ENCODE peak calls at places on chromosome 13, in ten cellular contexts. T is tibial nerve, X is neuronal stem cell, S is Peyer's patch, F is upper lobe of left lung, K is IMR-90, P is heart right ventricle, I is colonic mucosa, Z is cardiac muscle cell, O is fibroblast of lung. Q is an unnamed sample.

GRCh38 chr13:47858042-47858677 is 142.9 kb downstream of the SUCLA2 start:
- DNase-seq in T (no peak), X (no peak), S (no peak), F (no peak), K (no peak), P (no peak), I (no peak), Z (no peak), O (no peak), Q (no peak)

GRCh38 chr13:39052944-39053343 is 14.7 kb downstream of the NHLRC3 start:
- DNase-seq in T (no peak), X (no peak), S (no peak), F (no peak), K (no peak), P (no peak), I (no peak), Z (no peak), O (no peak), Q (no peak)

GRCh38 chr13:96809366-96810096 is 184.7 kb downstream of the OXGR1 start:
- DNase-seq in T (no peak), X (no peak), S (no peak), F (no peak), K (no peak), P (peak; percentile 17), I (no peak), Z (peak; percentile 22), O (no peak), Q (no peak)

GRCh38 chr13:22422712-22423111 is 751.8 kb downstream of the FGF9 start:
- DNase-seq in T (no peak), X (no peak), S (no peak), F (no peak), K (no peak), P (no peak), I (no peak), Z (no peak), O (no peak), Q (no peak)

GRCh38 chr13:84096221-84096620 is 213.9 kb upstream of the SLITRK1 start:
- DNase-seq in T (no peak), X (no peak), S (no peak), F (no peak), K (peak; percentile 1), P (no peak), I (no peak), Z (no peak), O (peak; percentile 39), Q (no peak)

GRCh38 chr13:109719962-109720646 is 66.3 kb downstream of the IRS2 start:
- DNase-seq in T (no peak), X (no peak), S (no peak), F (no peak), K (no peak), P (no peak), I (no peak), Z (no peak), O (no peak), Q (no peak)

GRCh38 chr13:47334173-47334572 is 437.3 kb upstream of the HTR2A start:
- DNase-seq in T (no peak), X (no peak), S (no peak), F (no peak), K (peak; percentile 93), P (no peak), I (no peak), Z (no peak), O (peak; percentile 91), Q (no peak)

GRCh38 chr13:29752175-29752574 is 98.2 kb downstream of the UBL3 start:
- DNase-seq in T (no peak), X (no peak), S (no peak), F (no peak), K (no peak), P (no peak), I (no peak), Z (no peak), O (no peak), Q (no peak)

GRCh38 chr13:111638233-111638632 is 317.8 kb downstream of the TEX29 start:
- DNase-seq in T (no peak), X (no peak), S (no peak), F (no peak), K (no peak), P (no peak), I (no peak), Z (no peak), O (no peak), Q (no peak)

GRCh38 chr13:111637365-111637764 is 316.9 kb downstream of the TEX29 start:
- DNase-seq in T (no peak), X (no peak), S (no peak), F (no peak), K (no peak), P (no peak), I (no peak), Z (no peak), O (no peak), Q (no peak)

GRCh38 chr13:111634410-111634809 is 314.0 kb downstream of the TEX29 start:
- DNase-seq in T (no peak), X (no peak), S (no peak), F (no peak), K (no peak), P (no peak), I (no peak), Z (no peak), O (no peak), Q (no peak)

GRCh38 chr13:111636271-111636670 is 315.8 kb downstream of the TEX29 start:
- DNase-seq in T (no peak), X (no peak), S (no peak), F (no peak), K (no peak), P (no peak), I (no peak), Z (no peak), O (no peak), Q (no peak)

DNA sequence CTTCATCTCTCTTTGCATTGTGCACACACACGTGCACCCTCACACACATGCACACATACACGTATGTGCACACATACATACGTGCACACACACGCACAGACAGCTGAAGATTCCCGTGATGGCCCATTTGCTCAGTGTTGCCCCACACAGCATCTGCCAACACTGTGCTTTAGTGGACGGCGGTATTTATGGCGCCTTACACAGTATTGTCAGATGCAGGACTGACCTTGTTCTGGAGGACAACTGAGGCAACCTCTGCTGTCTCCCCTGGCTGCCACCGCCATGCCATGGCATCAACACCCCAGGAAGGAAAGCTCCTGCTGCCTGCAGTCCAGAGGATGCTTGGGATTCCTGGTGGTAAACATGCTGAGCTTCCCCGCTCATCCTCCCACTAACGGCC is 316.4 kb downstream of the TEX29 start:
- DNase-seq in T (no peak), X (no peak), S (no peak), F (no peak), K (no peak), P (no peak), I (no peak), Z (no peak), O (no peak), Q (no peak)
- H3K9me3 ChIP-seq in T (no peaks in the 10 kb centered on the region), X (peaks cover 8% of the 10 kb centered on the region), S (no peaks in the 10 kb centered on the region), F (no peaks in the 10 kb centered on the region), K (peaks cover 37% of the 10 kb centered on the region), P (no peaks in the 10 kb centered on the region), I (no peaks in the 10 kb centered on the region), Z (no peaks in the 10 kb centered on the region), O (no peaks in the 10 kb centered on the region), Q (no peaks in the 10 kb centered on the region)

GRCh38 chr13:49435992-49436391 is 7.9 kb downstream of the CAB39L start:
- DNase-seq in T (no peak), X (no peak), S (no peak), F (no peak), K (peak; percentile 44), P (no peak), I (no peak), Z (no peak), O (peak; percentile 18), Q (no peak)
- H3K27ac ChIP-seq in T (peak overlapping the region; percentile 30), X (no peak overlapping the region), S (no peak overlapping the region), F (no peak overlapping the region), K (peak overlapping the region; percentile 21), P (no peak overlapping the region), I (no peak overlapping the region), Z (no peak overlapping the region), O (no peak overlapping the region), Q (no peak overlapping the region)

GRCh38 chr13:35966024-35966423 is 165.2 kb downstream of the DCLK1 start:
- DNase-seq in T (no peak), X (no peak), S (no peak), F (no peak), K (no peak), P (no peak), I (no peak), Z (no peak), O (no peak), Q (no peak)

GRCh38 chr13:35964764-35965163 is 166.4 kb downstream of the DCLK1 start:
- DNase-seq in T (no peak), X (no peak), S (no peak), F (no peak), K (peak; percentile 68), P (no peak), I (no peak), Z (no peak), O (no peak), Q (no peak)

GRCh38 chr13:35965226-35965927 is 165.8 kb downstream of the DCLK1 start:
- DNase-seq in T (no peak), X (no peak), S (no peak), F (no peak), K (no peak), P (no peak), I (no peak), Z (no peak), O (no peak), Q (no peak)

GRCh38 chr13:35961461-35962220 is 169.5 kb downstream of the DCLK1 start:
- DNase-seq in T (no peak), X (no peak), S (no peak), F (no peak), K (peak; percentile 13), P (no peak), I (no peak), Z (no peak), O (no peak), Q (no peak)

DNA sequence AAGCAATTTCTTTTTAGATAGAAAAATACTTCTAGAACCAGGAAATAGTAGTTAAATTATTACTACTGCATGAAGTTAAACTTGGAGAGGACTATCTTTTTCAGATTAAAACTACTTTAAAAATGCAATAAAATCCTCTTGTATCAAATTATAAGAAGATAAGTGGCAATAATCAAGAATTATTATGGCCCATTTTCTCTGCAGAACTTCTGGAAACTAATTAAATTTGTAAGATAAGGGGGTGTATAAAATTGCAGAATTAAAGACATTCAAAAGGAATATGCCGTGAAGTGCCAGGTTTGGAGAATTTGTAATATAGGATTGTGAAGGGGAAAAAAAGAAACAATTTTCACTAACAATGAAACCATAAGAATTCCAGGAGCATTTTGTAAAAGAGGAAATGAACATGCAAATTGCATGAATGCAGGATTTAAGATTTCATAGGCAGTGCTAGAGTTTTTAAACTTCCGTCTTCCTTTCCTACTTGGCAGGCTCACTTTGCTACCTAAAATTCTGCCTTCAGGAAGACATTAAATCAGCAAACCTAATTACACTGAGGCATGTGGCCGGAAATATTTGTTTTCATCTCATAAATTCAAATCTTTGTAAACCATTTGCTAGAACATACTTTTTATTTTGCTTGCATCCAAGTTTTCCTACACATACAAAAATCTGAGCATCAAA is 167.1 kb downstream of the DCLK1 start:
- DNase-seq in T (no peak), X (no peak), S (no peak), F (no peak), K (no peak), P (no peak), I (no peak), Z (no peak), O (no peak), Q (no peak)
- H3K9me3 ChIP-seq in T (no peaks in the 10 kb centered on the region), X (peaks cover 6% of the 10 kb centered on the region), S (no peaks in the 10 kb centered on the region), F (no peaks in the 10 kb centered on the region), K (no peaks in the 10 kb centered on the region), P (peaks cover under 1% of the 10 kb centered on the region), I (no peaks in the 10 kb centered on the region), Z (no peaks in the 10 kb centered on the region), O (no peaks in the 10 kb centered on the region), Q (no peaks in the 10 kb centered on the region)

DNA sequence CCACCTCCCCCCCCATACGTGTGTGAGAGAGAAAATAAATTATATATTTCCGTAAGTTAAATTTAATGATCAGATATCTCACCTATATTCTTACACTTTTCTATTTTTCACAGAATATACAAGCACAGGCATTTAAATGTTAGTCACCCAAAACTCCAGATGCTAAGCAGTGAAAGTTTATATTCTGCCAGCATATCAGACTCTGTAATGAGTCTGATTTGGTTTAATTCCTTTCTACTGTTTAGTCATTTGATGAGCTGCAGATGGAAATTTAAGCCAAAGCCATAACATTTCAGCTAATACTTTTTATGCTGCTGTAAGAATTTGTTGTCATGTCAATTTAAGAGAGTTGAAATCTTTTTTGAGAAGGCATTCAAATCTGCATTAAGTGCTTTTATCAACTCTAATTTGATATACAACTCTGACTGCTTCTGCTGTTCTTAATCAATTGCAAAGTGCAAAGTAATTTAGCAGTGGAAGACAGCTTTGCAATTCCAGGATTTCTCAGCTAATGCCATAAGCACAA is 8.0 kb downstream of the FRY start:
- DNase-seq in T (no peak), X (no peak), S (no peak), F (no peak), K (peak; percentile 64), P (no peak), I (no peak), Z (no peak), O (no peak), Q (no peak)
- H3K27ac ChIP-seq in T (no peak overlapping the region), X (no peak overlapping the region), S (no peak overlapping the region), F (no peak overlapping the region), K (no peak overlapping the region), P (no peak overlapping the region), I (no peak overlapping the region), Z (no peak overlapping the region), O (no peak overlapping the region), Q (no peak overlapping the region)